ENCODE peak calls at places on chromosomes 11 and 22, in nine cellular contexts. R is AG04450, O is kidney, H is right cardiac atrium, F is thyroid gland, I is WERI-Rb-1, K is A549, M is colonic mucosa, T is thoracic aorta. P is an unnamed sample. For H3K9me3, the result is how much of the 10 kb centered on the place peaks cover.

GRCh38 chr11:115409691-115410220 is 94.5 kb downstream of the CADM1 start:
- DNase-seq in O (no peak), R (peak), K (peak), F (peak), H (no peak), M (peak), I (no peak), T (no peak), P (no peak)

GRCh38 chr11:2140411-2141400 is 1.5 kb upstream of the IGF2 start:
- DNase-seq in H (peak), I (no peak), T (no peak), K (no peak), R (no peak), M (no peak), F (no peak), O (peak), P (no peak)

GRCh38 chr11:79419120-79419519 is 21.7 kb downstream of the TENM4 start:
- DNase-seq in H (no peak), M (peak), T (no peak), R (no peak), K (peak), F (no peak), I (no peak), O (no peak), P (no peak)

GRCh38 chr11:22666700-22667439 is 459 bp downstream of the GAS2 start:
- DNase-seq in T (no peak), M (peak), F (peak), I (peak), O (peak), H (peak), R (no peak), K (no peak), P (no peak)

GRCh38 chr22:30704978-30705377 is 10.3 kb downstream of the OSBP2 start:
- DNase-seq in K (no peak), T (no peak), R (no peak), I (no peak), H (no peak), M (no peak), O (no peak), F (no peak), P (no peak)

GRCh38 chr11:17403977-17404759 is 15.7 kb upstream of the KCNJ11 start:
- DNase-seq in M (no peak), T (no peak), O (peak), H (no peak), F (peak), K (no peak), I (no peak), R (no peak), P (no peak)

GRCh38 chr11:9525116-9525515 is 48.4 kb upstream of the WEE1 start:
- DNase-seq in M (no peak), I (no peak), T (no peak), K (no peak), H (no peak), O (no peak), F (no peak), R (no peak), P (no peak)

GRCh38 chr22:42808516-42808915 is 48.6 kb downstream of the ARFGAP3 start:
- DNase-seq in R (no peak), I (no peak), O (no peak), F (no peak), K (no peak), H (no peak), M (no peak), T (no peak), P (no peak)

GRCh38 chr22:19148417-19149046 is 1.6 kb downstream of the GSC2 start:
- DNase-seq in I (no peak), T (no peak), O (no peak), M (no peak), H (no peak), R (no peak), F (no peak), K (no peak), P (no peak)

GRCh38 chr11:126607374-126607773 is 251.9 kb downstream of the ST3GAL4 start:
- DNase-seq in F (peak), M (peak), K (peak), H (no peak), R (peak), O (no peak), T (no peak), I (peak), P (no peak)

GRCh38 chr11:62999649-63000048 is 14.9 kb upstream of the SLC22A6 start:
- DNase-seq in R (no peak), I (no peak), M (no peak), O (no peak), T (no peak), F (peak), H (no peak), K (no peak), P (no peak)

GRCh38 chr11:78929092-78929905 is 354.6 kb upstream of the NARS2 start:
- DNase-seq in K (no peak), I (no peak), O (no peak), M (no peak), H (no peak), F (no peak), R (no peak), T (no peak), P (no peak)

GRCh38 chr22:44057411-44057987 is 33.4 kb downstream of the PARVB start:
- DNase-seq in O (no peak), I (no peak), H (peak), R (no peak), F (peak), K (no peak), M (peak), T (no peak), P (no peak)

GRCh38 chr22:49095366-49095765 is 732.3 kb downstream of the BRD1 start:
- DNase-seq in O (peak), T (no peak), M (no peak), F (no peak), I (no peak), K (no peak), H (no peak), R (no peak), P (no peak)
- H3K9me3 ChIP-seq in O (under half), T (under half), M (under half), F (under half), I (under half), K (under half), H (under half), R (half or more), P (under half)

DNA sequence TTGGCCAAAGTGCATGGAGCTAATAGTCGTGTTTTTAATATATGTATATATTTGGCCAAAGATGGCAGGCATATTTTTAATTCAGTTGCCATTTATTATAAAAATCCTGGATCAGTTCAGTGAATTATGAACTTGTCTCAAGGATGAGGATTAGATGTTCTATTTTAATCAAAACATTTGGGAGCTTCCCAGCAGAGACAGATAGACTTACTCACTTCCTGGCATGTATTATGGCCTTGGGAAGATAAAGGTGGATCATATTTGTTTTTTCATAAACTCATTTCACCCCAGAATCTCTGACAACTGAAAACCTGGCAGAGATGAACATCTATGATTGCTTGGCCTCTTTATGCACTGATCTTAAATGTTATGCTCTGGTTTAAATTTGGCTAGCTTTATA is 148.8 kb downstream of the NCAM1 start:
- DNase-seq in I (no peak), T (no peak), F (no peak), R (no peak), K (no peak), H (no peak), M (no peak), O (no peak), P (no peak)
- H3K9me3 ChIP-seq in I (under half), T (under half), F (under half), R (under half), K (under half), H (under half), M (under half), O (under half), P (under half)

DNA sequence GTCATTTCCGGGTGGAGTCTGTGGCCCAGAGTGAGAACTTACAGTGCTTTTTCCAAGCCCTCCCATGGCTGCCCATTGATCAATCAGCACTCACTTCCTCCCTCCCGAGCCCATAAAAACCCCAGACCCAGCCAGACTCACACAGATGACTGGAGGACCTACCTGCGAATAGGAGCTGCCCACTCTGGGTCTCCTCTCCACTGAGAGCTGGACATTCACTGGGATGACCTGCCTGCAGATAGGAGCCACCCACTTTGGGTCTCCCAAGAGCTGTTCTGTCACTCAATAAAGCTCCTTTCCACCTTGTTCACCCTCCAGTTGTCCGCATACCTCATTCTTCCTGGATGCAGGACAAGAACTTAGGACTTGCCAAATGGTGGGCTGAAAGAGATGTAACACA is 56.0 kb upstream of the B3GNT6 start:
- DNase-seq in T (no peak), M (no peak), O (no peak), F (no peak), K (no peak), R (no peak), I (no peak), H (no peak), P (no peak)
- H3K9me3 ChIP-seq in T (under half), M (under half), O (under half), F (under half), K (under half), R (under half), I (under half), H (under half), P (under half)

DNA sequence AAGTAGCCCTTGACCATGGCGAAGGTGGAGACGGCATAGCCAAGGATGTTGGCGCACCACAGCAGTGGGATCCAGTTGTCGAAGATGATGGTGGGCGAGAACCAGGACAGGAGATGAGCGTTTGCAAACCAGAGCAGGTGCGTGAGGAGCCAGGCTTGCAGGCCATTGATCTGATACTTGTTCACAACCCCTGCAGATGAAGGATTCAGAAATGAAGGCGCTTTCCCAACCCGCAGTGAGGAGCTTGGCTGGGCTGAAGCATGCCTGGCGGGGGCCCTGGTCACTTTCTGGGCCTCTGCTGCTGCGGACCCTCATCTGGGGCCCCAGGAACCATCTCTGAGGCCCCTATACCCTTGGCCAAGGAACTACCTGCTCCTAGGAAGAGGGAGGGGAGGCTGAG is 6.9 kb downstream of the DHCR7 start:
- DNase-seq in R (no peak), M (no peak), T (no peak), K (no peak), H (no peak), I (no peak), O (no peak), F (no peak), P (no peak)
- H3K9me3 ChIP-seq in R (under half), M (under half), T (under half), K (under half), H (under half), I (under half), O (under half), F (under half), P (under half)

GRCh38 chr11:91305402-91305801 is 919.2 kb upstream of the FAT3 start:
- DNase-seq in O (no peak), T (no peak), K (no peak), I (no peak), F (no peak), H (no peak), R (no peak), M (no peak), P (no peak)

GRCh38 chr11:91303754-91304153 is 920.9 kb upstream of the FAT3 start:
- DNase-seq in R (no peak), O (no peak), T (no peak), H (no peak), M (no peak), F (no peak), I (no peak), K (no peak), P (no peak)

GRCh38 chr11:91310085-91310484 is 914.5 kb upstream of the FAT3 start:
- DNase-seq in R (no peak), M (no peak), T (no peak), K (no peak), F (no peak), I (no peak), O (no peak), H (no peak), P (no peak)

GRCh38 chr11:91308069-91308468 is 916.5 kb upstream of the FAT3 start:
- DNase-seq in I (no peak), T (no peak), R (no peak), O (no peak), H (no peak), F (no peak), M (no peak), K (no peak), P (no peak)
- H3K9me3 ChIP-seq in I (under half), T (under half), R (under half), O (under half), H (under half), F (under half), M (under half), K (under half), P (under half)

GRCh38 chr11:34830035-34830434 is 86.1 kb downstream of the APIP start:
- DNase-seq in R (no peak), O (no peak), M (no peak), K (no peak), H (no peak), F (no peak), I (no peak), T (no peak), P (no peak)
- H3K9me3 ChIP-seq in R (under half), O (under half), M (under half), K (under half), H (under half), F (under half), I (under half), T (under half), P (under half)

DNA sequence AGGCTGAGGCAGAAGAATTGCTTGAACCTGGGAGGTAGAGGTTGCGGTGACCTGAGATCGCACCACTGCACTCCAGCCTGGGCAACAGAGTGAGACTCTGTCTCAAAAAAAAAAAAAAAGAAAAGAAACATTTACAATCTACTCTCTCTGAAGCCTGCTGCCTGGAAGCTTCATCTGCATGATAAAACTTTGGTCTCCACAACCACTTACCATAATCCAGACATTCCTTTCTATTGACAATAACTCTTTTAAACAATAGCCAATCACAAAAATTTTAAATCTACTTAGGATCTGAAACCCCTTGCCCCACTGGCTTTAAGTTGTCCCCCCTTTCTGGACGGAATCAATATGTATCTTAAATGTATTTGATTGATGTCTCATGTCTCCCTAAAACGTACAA is 25.0 kb upstream of the HTR3A start:
- DNase-seq in H (no peak), O (no peak), R (no peak), T (no peak), K (no peak), F (no peak), I (no peak), M (no peak), P (no peak)
- H3K9me3 ChIP-seq in H (under half), O (under half), R (under half), T (under half), K (under half), F (under half), I (under half), M (under half), P (under half)